ENCODE peak calls at places on chromosomes 11 and 22, in four cellular contexts. O is ovary, J is thoracic aorta, U is spleen. Q is an unnamed sample. For H3K4me1, the result is how much of the 10 kb centered on the place peaks cover.

GRCh38 chr11:36774603-36775002 is 176.6 kb upstream of the RAG2 start:
- DNase-seq in J (no peak), U (no peak), O (no peak), Q (no peak)

GRCh38 chr11:125070699-125071254 is 7.7 kb downstream of the SLC37A2 start:
- DNase-seq in J (no peak), O (no peak), U (peak), Q (peak)

GRCh38 chr22:26916236-26916635 is 258.8 kb downstream of the MIAT start:
- DNase-seq in O (no peak), U (no peak), J (no peak), Q (no peak)

GRCh38 chr11:81342956-81343355 is 1390.7 kb downstream of the FAM181B start:
- DNase-seq in O (no peak), J (no peak), U (no peak), Q (no peak)

GRCh38 chr22:18024276-18024939 is at the start of gene MICAL3:
- DNase-seq in U (peak), O (peak), J (no peak), Q (peak)

GRCh38 chr22:39151329-39151975 is 1.0 kb downstream of the CBX7 start:
- DNase-seq in J (no peak), U (peak), O (no peak), Q (no peak)

GRCh38 chr11:67516806-67517205 is 6.4 kb downstream of the CABP2 start:
- DNase-seq in J (no peak), U (peak), O (no peak), Q (no peak)

GRCh38 chr11:111933872-111934271 is 3.3 kb upstream of the DIXDC1 start:
- DNase-seq in J (no peak), O (no peak), U (no peak), Q (no peak)

GRCh38 chr11:65488273-65489058 is 10.4 kb upstream of the MALAT1 start:
- DNase-seq in O (peak), J (no peak), U (no peak), Q (no peak)

GRCh38 chr22:38485783-38486182 is 17.9 kb downstream of the KDELR3 start:
- DNase-seq in J (no peak), U (no peak), O (no peak), Q (no peak)

GRCh38 chr11:58121101-58121500 is 4.2 kb downstream of the OR9I1 start:
- DNase-seq in U (no peak), J (no peak), O (no peak), Q (no peak)

GRCh38 chr22:41526802-41527799 is 17.2 kb downstream of the POLR3H start:
- DNase-seq in J (no peak), U (peak), O (no peak), Q (peak)

GRCh38 chr11:117374316-117374715 is 46.7 kb downstream of the CEP164 start:
- DNase-seq in O (no peak), J (no peak), U (no peak), Q (no peak)

GRCh38 chr11:113083571-113083970 is 122.4 kb downstream of the NCAM1 start:
- DNase-seq in J (no peak), O (no peak), U (no peak), Q (no peak)

GRCh38 chr11:108115495-108116140 is 5.7 kb upstream of the ACAT1 start:
- DNase-seq in O (peak), J (peak), U (no peak), Q (peak)

GRCh38 chr11:13337986-13338436 is 60.4 kb downstream of the BMAL1 start:
- DNase-seq in U (no peak), O (no peak), J (no peak), Q (no peak)

GRCh38 chr22:44365196-44365802 is 52.5 kb upstream of the SHISAL1 start:
- DNase-seq in J (no peak), U (peak), O (no peak), Q (no peak)

GRCh38 chr22:20583471-20583922 is 76.1 kb downstream of the MED15 start:
- DNase-seq in J (no peak), O (no peak), U (peak), Q (no peak)

GRCh38 chr11:45573728-45574127 is 91.7 kb downstream of the CHST1 start:
- DNase-seq in J (no peak), U (no peak), O (no peak), Q (no peak)

GRCh38 chr11:35524780-35525179 is 636 bp downstream of the PAMR1 start:
- DNase-seq in O (no peak), J (no peak), U (no peak), Q (no peak)

GRCh38 chr11:45655347-45655756 is 10.1 kb downstream of the CHST1 start:
- DNase-seq in O (peak), J (no peak), U (peak), Q (peak)

GRCh38 chr11:44994753-44995152 is 44.1 kb upstream of the TP53I11 start:
- DNase-seq in J (no peak), U (no peak), O (no peak), Q (no peak)

GRCh38 chr11:115275045-115275444 is 229.2 kb downstream of the CADM1 start:
- DNase-seq in O (no peak), J (no peak), U (no peak), Q (no peak)

DNA sequence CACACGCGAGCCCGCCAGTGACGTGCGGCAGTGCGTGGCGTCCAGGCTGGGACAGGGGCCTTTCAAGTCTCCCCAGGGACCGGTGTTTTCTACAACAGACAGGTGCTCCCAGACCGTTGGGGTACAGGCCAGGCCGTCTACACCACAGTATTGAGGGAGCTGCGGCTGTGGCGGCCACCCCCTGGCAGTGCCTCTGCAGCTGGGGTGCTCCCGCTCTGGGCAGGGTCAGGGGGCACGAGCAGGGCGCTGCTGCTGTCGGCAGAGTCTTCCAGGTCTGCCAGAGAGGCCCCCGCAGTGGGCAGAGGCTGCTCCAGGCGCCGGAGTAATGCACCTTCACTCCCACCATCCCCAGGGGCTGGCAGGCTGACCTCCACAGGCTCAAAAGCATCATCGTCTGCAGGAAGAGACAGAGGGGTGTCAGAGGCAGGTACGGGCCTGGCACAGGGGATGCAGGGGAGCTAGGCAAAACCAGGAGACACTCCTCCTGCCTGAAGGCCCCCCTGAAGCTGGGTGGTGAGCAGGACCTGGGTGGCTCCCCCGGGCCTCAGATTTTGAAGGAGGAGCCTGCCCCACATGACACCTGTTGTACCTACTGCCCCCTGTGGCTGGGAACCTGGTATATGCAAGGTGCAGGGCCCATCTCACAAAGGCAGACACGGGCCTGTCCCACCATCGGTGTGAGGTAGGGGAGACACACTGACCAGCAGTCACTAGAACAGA is 83.3 kb downstream of the DGCR2 start:
- DNase-seq in J (no peak), U (peak), O (no peak), Q (no peak)
- TF ChIP-seq CTCF in J (no peak), U (no peak), O (no peak), Q (no peak)

GRCh38 chr11:86678823-86679222 is 6.4 kb upstream of the ME3 start:
- DNase-seq in O (no peak), U (no peak), J (no peak), Q (no peak)

GRCh38 chr11:86681039-86681745 is 8.8 kb upstream of the ME3 start:
- DNase-seq in J (no peak), U (no peak), O (no peak), Q (peak)

GRCh38 chr11:86676533-86677154 is 4.2 kb upstream of the ME3 start:
- DNase-seq in O (no peak), J (no peak), U (no peak), Q (peak)

GRCh38 chr11:86676010-86676409 is 3.6 kb upstream of the ME3 start:
- DNase-seq in O (no peak), U (no peak), J (no peak), Q (no peak)

GRCh38 chr11:86678296-86678695 is 5.9 kb upstream of the ME3 start:
- DNase-seq in U (no peak), O (no peak), J (no peak), Q (no peak)
- H3K27ac ChIP-seq in U (no peak), O (peak), J (no peak), Q (no peak)

GRCh38 chr11:1500466-1501420 is 14.2 kb upstream of the MOB2 start:
- DNase-seq in O (no peak), U (peak), J (no peak), Q (no peak)
- H3K4me1 ChIP-seq in O (under half), U (under half), J (under half), Q (under half)

GRCh38 chr11:77506857-77507256 is 33.0 kb upstream of the PAK1 start:
- DNase-seq in O (no peak), J (no peak), U (no peak), Q (no peak)

GRCh38 chr11:77510095-77510494 is 36.2 kb upstream of the PAK1 start:
- DNase-seq in U (no peak), J (no peak), O (no peak), Q (no peak)

GRCh38 chr11:77505956-77506355 is 32.1 kb upstream of the PAK1 start:
- DNase-seq in O (no peak), U (no peak), J (no peak), Q (no peak)

GRCh38 chr11:77512092-77512491 is 38.2 kb upstream of the PAK1 start:
- DNase-seq in U (no peak), J (no peak), O (no peak), Q (no peak)

GRCh38 chr11:77508031-77508430 is 34.1 kb upstream of the PAK1 start:
- DNase-seq in J (no peak), O (no peak), U (no peak), Q (no peak)
- TF ChIP-seq CTCF in J (no peak), O (no peak), U (no peak), Q (no peak)

DNA sequence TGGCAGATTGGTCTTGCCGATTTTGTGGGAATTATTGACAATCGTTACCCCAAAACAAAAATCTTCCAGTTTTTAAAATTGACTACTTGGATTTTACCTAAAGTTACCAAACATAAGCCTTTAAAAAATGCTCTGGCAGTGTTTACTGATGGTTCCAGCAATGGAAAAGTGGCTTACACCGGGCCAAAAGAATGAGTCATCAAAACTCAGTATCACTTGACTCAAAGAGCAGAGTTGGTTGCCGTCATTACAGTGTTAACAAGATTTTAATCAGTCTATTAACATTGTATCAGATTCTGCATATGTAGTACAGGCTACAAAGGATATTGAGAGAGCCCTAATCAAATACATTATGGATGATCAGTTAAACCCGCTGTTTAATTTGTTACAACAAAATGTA is 37.2 kb downstream of the IGLL1 start:
- DNase-seq in U (no peak), O (no peak), J (no peak), Q (no peak)
- H3K27ac ChIP-seq in U (no peak), O (no peak), J (no peak), Q (no peak)

DNA sequence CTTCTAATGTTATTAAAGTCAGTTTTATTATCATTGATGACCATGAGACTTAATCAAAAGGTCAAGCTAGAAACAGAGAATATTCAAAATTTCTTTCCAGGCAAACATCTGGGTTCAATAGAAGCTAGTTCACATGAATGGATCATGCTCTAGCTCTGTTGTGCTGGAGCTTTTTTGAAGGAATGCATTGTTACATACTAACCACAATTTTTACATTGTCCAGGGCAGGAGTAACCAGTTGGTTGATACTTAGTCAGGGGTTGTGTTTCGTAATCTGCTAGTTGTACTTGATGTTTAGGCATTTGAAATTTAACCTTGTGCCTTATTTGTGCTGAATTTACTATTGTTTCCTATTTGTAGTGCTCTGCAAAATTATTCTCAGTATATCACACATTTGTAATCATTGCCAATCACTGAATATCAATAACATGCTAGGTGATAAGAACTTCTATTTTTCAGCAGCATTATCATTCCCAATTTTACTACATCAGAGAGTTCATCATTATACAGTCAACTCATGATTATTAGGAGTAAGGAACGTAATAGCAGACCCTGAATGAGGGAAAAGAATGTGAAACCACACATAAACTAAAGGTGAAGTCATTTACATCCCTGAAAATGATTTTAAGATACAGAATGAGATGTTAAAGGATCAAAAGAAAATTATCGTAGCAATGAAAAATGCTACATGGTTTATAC is 23.2 kb downstream of the NF2 start:
- DNase-seq in O (no peak), J (no peak), U (no peak), Q (peak)
- H3K4me1 ChIP-seq in O (under half), J (under half), U (under half), Q (under half)

GRCh38 chr11:6258571-6258998 is 1.1 kb upstream of the CCKBR start:
- DNase-seq in J (no peak), U (no peak), O (no peak), Q (no peak)
- TF ChIP-seq CTCF in J (no peak), U (no peak), O (no peak), Q (no peak)